ENCODE peak calls at places on chromosomes 2 and 18, in ten cellular contexts. V, T, I, B, H, G, A, L, X and Z are unnamed samples.

GRCh38 chr2:68936889-68937288 is 15.8 kb downstream of the GKN2 start:
- DNase-seq in B (no peak), L (no peak), X (no peak), I (no peak), T (no peak), G (peak; percentile 39), V (peak; percentile 33), H (no peak), A (no peak), Z (no peak)

GRCh38 chr2:86105252-86105968 is at the start of gene POLR1A:
- DNase-seq in T (no peak), V (peak; percentile 96), B (peak; percentile 93), L (peak; percentile 96), A (peak; percentile 97), I (peak; percentile 92), H (peak; percentile 81), X (peak; percentile 92), G (peak; percentile 94), Z (peak; percentile 92)

GRCh38 chr2:20465716-20466391 is 19.0 kb downstream of the RHOB start:
- DNase-seq in T (no peak), B (no peak), G (no peak), A (no peak), V (no peak), L (no peak), I (no peak), X (no peak), H (peak; percentile 67), Z (no peak)

GRCh38 chr2:121152861-121153260 is 132.1 kb downstream of the TFCP2L1 start:
- DNase-seq in I (no peak), X (no peak), B (no peak), G (no peak), T (no peak), V (no peak), A (no peak), H (no peak), L (no peak), Z (no peak)

GRCh38 chr2:236745420-236746210 is 176.0 kb downstream of the ACKR3 start:
- DNase-seq in V (peak; percentile 75), H (no peak), G (peak; percentile 55), I (no peak), X (no peak), L (peak; percentile 83), B (no peak), A (no peak), T (no peak), Z (no peak)

GRCh38 chr2:25251461-25252273 is 83.3 kb upstream of the POMC start:
- DNase-seq in H (peak; percentile 84), L (peak; percentile 87), G (peak; percentile 7), B (peak; percentile 60), X (peak; percentile 65), A (peak; percentile 64), I (peak; percentile 63), V (peak; percentile 44), T (no peak), Z (peak; percentile 75)

GRCh38 chr2:11827547-11827946 is 81.1 kb downstream of the LPIN1 start:
- DNase-seq in L (no peak), T (no peak), I (no peak), G (no peak), B (no peak), V (no peak), X (no peak), A (no peak), H (no peak), Z (no peak)

GRCh38 chr18:56043691-56044090 is 455.7 kb upstream of the TCF4 start:
- DNase-seq in H (no peak), I (no peak), X (no peak), L (peak; percentile 44), T (no peak), A (peak; percentile 70), G (no peak), V (peak; percentile 4), B (peak; percentile 48), Z (no peak)

DNA sequence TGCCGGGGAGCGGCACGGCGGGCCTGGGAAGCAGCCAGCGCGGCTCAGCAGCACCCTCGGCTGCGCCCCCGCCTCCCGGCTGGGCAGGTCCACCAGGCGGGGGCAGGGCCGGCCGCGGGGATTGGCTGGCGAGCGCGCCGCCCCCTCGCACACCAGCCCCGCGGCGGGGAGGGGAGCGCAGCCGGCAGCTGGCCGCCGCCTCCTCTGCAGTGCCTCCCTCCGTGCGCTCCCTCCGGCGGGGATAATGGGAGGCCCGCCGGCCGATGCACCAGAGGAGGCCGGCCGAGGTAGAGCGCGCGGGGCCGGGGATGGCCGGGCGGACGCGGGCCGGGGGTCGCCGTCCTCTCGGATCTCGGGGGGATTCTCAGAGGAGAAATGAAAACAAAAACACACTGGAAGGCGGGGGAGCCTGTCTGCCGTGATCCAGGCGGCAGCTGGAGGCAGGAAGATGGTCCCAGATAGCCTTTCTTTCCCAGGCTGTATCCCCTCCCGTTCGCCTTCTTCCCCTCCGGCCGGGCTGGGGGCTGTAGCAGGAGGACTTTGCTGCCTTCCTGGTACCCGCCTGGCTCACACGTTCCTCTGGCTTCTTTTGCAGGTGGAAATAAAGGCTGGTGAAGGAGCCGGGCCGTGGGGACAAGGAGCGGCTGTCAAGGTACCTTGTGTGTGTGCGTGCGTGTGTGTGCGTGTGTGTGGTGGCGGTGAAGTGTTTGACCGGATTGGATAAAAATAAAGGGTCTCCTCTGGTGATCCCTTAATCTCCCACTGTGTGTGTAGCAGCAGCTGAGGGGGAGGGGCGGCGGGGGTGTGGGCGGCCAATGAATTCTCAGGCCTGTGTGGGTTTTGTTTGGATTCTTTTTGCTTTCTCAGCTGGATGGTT is 18.0 kb downstream of the TET3 start:
- DNase-seq in B (peak; percentile 86), V (peak; percentile 90), H (peak; percentile 98), A (peak; percentile 84), I (peak; percentile 78), T (no peak), X (peak; percentile 89), G (peak; percentile 83), L (peak; percentile 92), Z (peak; percentile 88)
- TF ChIP-seq CTCF in B (no peak), V (no peak), H (no peak), A (no peak), I (peak; percentile 4), T (no peak), X (peak; percentile 0), G (no peak), L (no peak), Z (peak; percentile 19)

DNA sequence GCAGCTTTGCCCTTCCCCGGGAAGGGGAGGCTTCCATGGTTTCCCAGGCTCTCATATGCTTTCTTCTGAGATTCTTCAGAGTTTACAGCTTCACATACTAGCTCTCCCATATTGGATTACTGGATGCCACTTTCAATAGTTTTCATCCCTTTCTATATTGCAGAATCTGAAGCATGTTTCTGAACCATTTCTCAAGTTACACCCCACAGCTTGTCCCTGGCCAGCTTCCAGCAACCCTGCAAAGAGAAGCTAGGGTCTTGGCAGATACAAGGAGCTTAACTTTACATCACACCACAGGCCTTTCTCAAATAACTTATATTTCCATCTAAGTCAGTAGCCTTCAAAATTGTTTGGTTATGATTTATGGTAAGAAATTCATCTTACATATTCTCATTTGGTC is 39.6 kb downstream of the LHCGR start:
- DNase-seq in I (no peak), G (peak; percentile 64), X (no peak), T (no peak), H (no peak), V (peak; percentile 80), L (no peak), A (no peak), B (no peak), Z (no peak)
- H3K27ac ChIP-seq in I (no peak overlapping the region), G (peak overlapping the region; percentile 94), X (no peak overlapping the region), T (no peak overlapping the region), H (no peak overlapping the region), V (no peak overlapping the region), L (no peak overlapping the region), A (no peak overlapping the region), B (no peak overlapping the region), Z (no peak overlapping the region)

DNA sequence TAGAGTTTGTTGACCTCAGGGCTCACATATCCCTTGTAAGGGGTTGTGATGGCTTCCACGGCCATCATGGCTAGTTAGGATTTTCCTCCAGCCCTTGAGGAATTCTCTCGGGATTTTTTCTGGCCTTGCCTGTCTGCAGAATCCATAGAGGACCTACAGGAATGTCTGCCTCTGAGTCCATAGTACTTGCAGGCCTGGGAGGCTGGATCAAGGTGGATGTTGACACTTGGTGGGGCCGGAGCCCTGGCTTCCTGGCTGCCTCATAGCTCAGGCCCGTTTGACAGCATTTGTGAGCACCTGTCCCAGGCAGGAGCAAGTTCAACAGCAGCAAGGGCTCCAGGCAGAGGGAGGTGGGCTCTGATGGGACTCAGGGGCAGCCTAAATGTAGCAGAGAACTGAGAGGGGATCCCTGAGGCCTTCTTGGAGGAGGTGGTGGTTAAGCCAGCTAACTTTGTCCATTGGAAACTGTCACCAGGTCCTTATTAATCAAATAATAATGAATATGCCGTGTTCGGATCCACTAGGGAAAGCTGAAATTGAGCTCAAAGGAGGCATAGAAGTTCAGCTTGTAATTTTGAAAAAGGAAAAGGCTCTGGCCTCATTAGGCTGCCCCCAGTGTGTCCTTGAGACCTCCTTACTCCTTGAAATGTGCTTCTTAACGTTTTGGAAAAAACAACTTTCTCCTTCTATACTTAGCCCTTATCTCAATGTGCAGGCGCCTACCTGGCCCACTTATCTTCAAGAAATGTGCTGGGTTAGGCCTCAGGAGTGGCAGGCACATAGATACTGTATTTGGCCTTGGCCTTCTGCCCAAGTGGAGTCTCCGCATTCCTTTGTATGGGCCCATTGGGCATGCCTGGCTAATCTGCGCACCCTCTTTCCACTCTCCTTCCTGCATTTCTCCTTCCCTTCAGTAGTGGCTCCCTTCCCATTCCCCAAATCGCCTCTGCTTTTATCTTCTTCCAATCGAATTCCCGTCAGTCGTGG is 66.9 kb downstream of the HPCAL1 start:
- DNase-seq in I (no peak), H (no peak), B (no peak), T (no peak), L (peak; percentile 37), X (peak; percentile 90), A (no peak), V (no peak), G (no peak), Z (peak; percentile 85)
- H3K4me1 ChIP-seq in I (peaks cover 33% of the 10 kb centered on the region), H (peaks cover 71% of the 10 kb centered on the region), B (no peaks in the 10 kb centered on the region), T (no peaks in the 10 kb centered on the region), L (no peaks in the 10 kb centered on the region), X (peaks cover 21% of the 10 kb centered on the region), A (no peaks in the 10 kb centered on the region), V (peaks cover 14% of the 10 kb centered on the region), G (no peaks in the 10 kb centered on the region), Z (peaks cover 52% of the 10 kb centered on the region)

GRCh38 chr2:45483997-45484396 is 127.1 kb downstream of the SRBD1 start:
- DNase-seq in G (peak; percentile 9), I (no peak), B (no peak), A (no peak), X (no peak), T (no peak), V (no peak), L (no peak), H (peak; percentile 30), Z (no peak)
- TF ChIP-seq CTCF in G (no peak), I (peak; percentile 27), B (peak; percentile 62), A (peak; percentile 7), X (peak; percentile 29), T (peak; percentile 10), V (peak; percentile 19), L (peak; percentile 76), H (peak; percentile 67), Z (peak; percentile 9)